ENCODE peak calls at places on chromosome X, in seven cellular contexts. One of them, this sample, is unnamed.

GRCh38 chrX:43655961-43656494 is at the start of gene MAOA:
- DNase-seq in IMR-90: no peak
- DNase-seq in H9: peak; percentile 53
- DNase-seq in H1: peak; percentile 61
- DNase-seq in mesenchymal stem cell: peak; percentile 53
- DNase-seq in neuronal stem cell: peak; percentile 20
- DNase-seq in trophoblast cell: peak; percentile 50
- DNase-seq in this sample: peak; percentile 20

GRCh38 chrX:145817666-145818521 is at the start of gene SLITRK2:
- DNase-seq in IMR-90: no peak
- DNase-seq in H9: peak; percentile 48
- DNase-seq in H1: peak; percentile 61
- DNase-seq in mesenchymal stem cell: no peak
- DNase-seq in neuronal stem cell: no peak
- DNase-seq in trophoblast cell: no peak
- DNase-seq in this sample: peak; percentile 73

GRCh38 chrX:39336709-39337294 is 535.5 kb downstream of the MID1IP1 start:
- DNase-seq in IMR-90: no peak
- DNase-seq in H9: no peak
- DNase-seq in H1: no peak
- DNase-seq in mesenchymal stem cell: peak; percentile 77
- DNase-seq in neuronal stem cell: no peak
- DNase-seq in trophoblast cell: no peak
- DNase-seq in this sample: no peak

GRCh38 chrX:111101580-111101979 is 5.6 kb downstream of the PAK3 start:
- DNase-seq in IMR-90: no peak
- DNase-seq in H9: no peak
- DNase-seq in H1: no peak
- DNase-seq in mesenchymal stem cell: no peak
- DNase-seq in neuronal stem cell: no peak
- DNase-seq in trophoblast cell: no peak
- DNase-seq in this sample: no peak

GRCh38 chrX:22575161-22575845 is 302.6 kb downstream of the CBLL2 start:
- DNase-seq in IMR-90: peak; percentile 26
- DNase-seq in H9: no peak
- DNase-seq in H1: no peak
- DNase-seq in mesenchymal stem cell: no peak
- DNase-seq in neuronal stem cell: no peak
- DNase-seq in trophoblast cell: no peak
- DNase-seq in this sample: no peak

GRCh38 chrX:140709421-140709846 is at the start of gene LINC00632:
- DNase-seq in IMR-90: no peak
- DNase-seq in H9: no peak
- DNase-seq in H1: no peak
- DNase-seq in mesenchymal stem cell: peak; percentile 30
- DNase-seq in neuronal stem cell: no peak
- DNase-seq in trophoblast cell: no peak
- DNase-seq in this sample: peak; percentile 69

GRCh38 chrX:29852767-29853166 is 362.6 kb upstream of the MAGEB2 start:
- DNase-seq in IMR-90: peak; percentile 28
- DNase-seq in H9: no peak
- DNase-seq in H1: no peak
- DNase-seq in mesenchymal stem cell: peak; percentile 1
- DNase-seq in neuronal stem cell: no peak
- DNase-seq in trophoblast cell: no peak
- DNase-seq in this sample: no peak

GRCh38 chrX:38474543-38474942 is 86.8 kb upstream of the TSPAN7 start:
- DNase-seq in IMR-90: no peak
- DNase-seq in H9: no peak
- DNase-seq in H1: no peak
- DNase-seq in mesenchymal stem cell: no peak
- DNase-seq in neuronal stem cell: no peak
- DNase-seq in trophoblast cell: no peak
- DNase-seq in this sample: peak; percentile 2

GRCh38 chrX:19792412-19792811 is 95.0 kb downstream of the SH3KBP1 start:
- DNase-seq in IMR-90: no peak
- DNase-seq in H9: no peak
- DNase-seq in H1: no peak
- DNase-seq in mesenchymal stem cell: no peak
- DNase-seq in neuronal stem cell: no peak
- DNase-seq in trophoblast cell: no peak
- DNase-seq in this sample: no peak

GRCh38 chrX:446243-446642 is 59.5 kb upstream of the PPP2R3B start:
- DNase-seq in IMR-90: no peak
- DNase-seq in H9: peak; percentile 78
- DNase-seq in H1: peak; percentile 80
- DNase-seq in mesenchymal stem cell: no peak
- DNase-seq in neuronal stem cell: peak; percentile 54
- DNase-seq in trophoblast cell: no peak
- DNase-seq in this sample: peak; percentile 58

GRCh38 chrX:153719238-153719637 is 4.9 kb downstream of the BCAP31 start:
- DNase-seq in IMR-90: no peak
- DNase-seq in H9: no peak
- DNase-seq in H1: no peak
- DNase-seq in mesenchymal stem cell: no peak
- DNase-seq in neuronal stem cell: no peak
- DNase-seq in trophoblast cell: no peak
- DNase-seq in this sample: no peak

GRCh38 chrX:64206556-64207162 is 1.2 kb upstream of the AMER1 start:
- DNase-seq in IMR-90: peak; percentile 55
- DNase-seq in H9: no peak
- DNase-seq in H1: no peak
- DNase-seq in mesenchymal stem cell: peak; percentile 57
- DNase-seq in neuronal stem cell: no peak
- DNase-seq in trophoblast cell: no peak
- DNase-seq in this sample: no peak

GRCh38 chrX:13938053-13938765 is 91.5 kb downstream of the GEMIN8 start:
- DNase-seq in IMR-90: peak; percentile 2
- DNase-seq in H9: peak; percentile 69
- DNase-seq in H1: peak; percentile 67
- DNase-seq in mesenchymal stem cell: peak; percentile 9
- DNase-seq in neuronal stem cell: peak; percentile 46
- DNase-seq in trophoblast cell: no peak
- DNase-seq in this sample: peak; percentile 55

GRCh38 chrX:20414781-20415445 is 148.2 kb upstream of the RPS6KA3 start:
- DNase-seq in IMR-90: peak; percentile 47
- DNase-seq in H9: no peak
- DNase-seq in H1: no peak
- DNase-seq in mesenchymal stem cell: peak; percentile 50
- DNase-seq in neuronal stem cell: no peak
- DNase-seq in trophoblast cell: peak; percentile 46
- DNase-seq in this sample: peak; percentile 36

GRCh38 chrX:17703201-17703600 is 34.1 kb upstream of the SCML1 start:
- DNase-seq in IMR-90: no peak
- DNase-seq in H9: no peak
- DNase-seq in H1: no peak
- DNase-seq in mesenchymal stem cell: no peak
- DNase-seq in neuronal stem cell: no peak
- DNase-seq in trophoblast cell: no peak
- DNase-seq in this sample: no peak
- H3K4ac ChIP-seq in IMR-90: no peak overlapping the region
- H3K4ac ChIP-seq in H9: no peak overlapping the region
- H3K4ac ChIP-seq in H1: no peak overlapping the region
- H3K4ac ChIP-seq in mesenchymal stem cell: no peak overlapping the region
- H3K4ac ChIP-seq in neuronal stem cell: no peak overlapping the region
- H3K4ac ChIP-seq in trophoblast cell: no peak overlapping the region
- H3K4ac ChIP-seq in this sample: no peak overlapping the region

GRCh38 chrX:117969782-117970181 is 146.8 kb downstream of the KLHL13 start:
- DNase-seq in IMR-90: no peak
- DNase-seq in H9: no peak
- DNase-seq in H1: no peak
- DNase-seq in mesenchymal stem cell: no peak
- DNase-seq in neuronal stem cell: no peak
- DNase-seq in trophoblast cell: no peak
- DNase-seq in this sample: no peak

GRCh38 chrX:117973175-117974075 is 143.2 kb downstream of the KLHL13 start:
- DNase-seq in IMR-90: no peak
- DNase-seq in H9: no peak
- DNase-seq in H1: no peak
- DNase-seq in mesenchymal stem cell: no peak
- DNase-seq in neuronal stem cell: no peak
- DNase-seq in trophoblast cell: peak; percentile 19
- DNase-seq in this sample: peak; percentile 0

GRCh38 chrX:117972681-117973080 is 143.9 kb downstream of the KLHL13 start:
- DNase-seq in IMR-90: peak; percentile 40
- DNase-seq in H9: peak; percentile 33
- DNase-seq in H1: no peak
- DNase-seq in mesenchymal stem cell: no peak
- DNase-seq in neuronal stem cell: no peak
- DNase-seq in trophoblast cell: peak; percentile 56
- DNase-seq in this sample: peak; percentile 22

DNA sequence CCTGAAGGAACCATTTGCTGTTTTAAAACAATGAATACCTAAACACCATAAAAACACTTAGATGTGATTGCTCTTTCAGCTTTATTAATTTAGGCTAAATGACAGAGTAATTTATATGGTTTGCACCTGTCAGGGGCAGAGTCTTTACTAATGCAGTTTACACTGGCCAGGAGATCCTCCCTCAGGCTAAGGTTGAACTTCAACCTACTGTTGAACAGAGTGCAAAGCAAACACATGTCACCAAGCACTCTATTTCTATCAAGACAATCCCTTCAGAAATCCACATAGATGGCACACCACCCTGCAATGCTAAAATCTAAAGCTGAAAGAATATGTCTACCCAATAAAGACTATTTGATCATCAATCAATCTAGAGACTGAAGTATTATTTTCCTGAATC is 147.3 kb downstream of the KLHL13 start:
- DNase-seq in IMR-90: no peak
- DNase-seq in H9: no peak
- DNase-seq in H1: no peak
- DNase-seq in mesenchymal stem cell: no peak
- DNase-seq in neuronal stem cell: no peak
- DNase-seq in trophoblast cell: no peak
- DNase-seq in this sample: no peak
- H3K4ac ChIP-seq in IMR-90: no peak overlapping the region
- H3K4ac ChIP-seq in H9: no peak overlapping the region
- H3K4ac ChIP-seq in H1: no peak overlapping the region
- H3K4ac ChIP-seq in mesenchymal stem cell: no peak overlapping the region
- H3K4ac ChIP-seq in neuronal stem cell: no peak overlapping the region
- H3K4ac ChIP-seq in trophoblast cell: no peak overlapping the region
- H3K4ac ChIP-seq in this sample: no peak overlapping the region

GRCh38 chrX:16167181-16167580 is at the start of gene MAGEB17:
- DNase-seq in IMR-90: no peak
- DNase-seq in H9: no peak
- DNase-seq in H1: no peak
- DNase-seq in mesenchymal stem cell: no peak
- DNase-seq in neuronal stem cell: no peak
- DNase-seq in trophoblast cell: no peak
- DNase-seq in this sample: no peak
- H3K4ac ChIP-seq in IMR-90: no peak within 1 kb of the TSS
- H3K4ac ChIP-seq in H9: no peak within 1 kb of the TSS
- H3K4ac ChIP-seq in H1: no peak within 1 kb of the TSS
- H3K4ac ChIP-seq in mesenchymal stem cell: no peak within 1 kb of the TSS
- H3K4ac ChIP-seq in neuronal stem cell: no peak within 1 kb of the TSS
- H3K4ac ChIP-seq in trophoblast cell: no peak within 1 kb of the TSS
- H3K4ac ChIP-seq in this sample: no peak within 1 kb of the TSS

DNA sequence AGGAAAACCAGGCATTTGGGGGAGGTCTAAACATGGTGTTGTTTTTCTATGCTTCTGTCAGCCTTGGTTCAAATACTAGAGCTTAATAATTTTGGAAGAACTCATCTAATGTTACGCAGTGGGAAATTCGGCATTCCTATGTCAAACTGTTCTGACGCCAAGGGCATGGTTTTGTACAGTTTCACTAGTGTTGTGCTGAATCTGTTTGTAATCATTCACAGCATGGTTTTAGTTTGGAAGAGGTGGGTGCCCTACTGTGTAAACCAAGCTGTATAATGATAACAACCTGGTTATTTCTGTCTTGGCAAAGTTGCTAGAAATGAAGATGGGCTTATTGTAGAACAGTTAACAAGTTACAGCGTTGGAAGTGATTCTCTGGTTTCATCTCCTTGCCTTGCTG is 5.2 kb downstream of the DDX3X start:
- DNase-seq in IMR-90: no peak
- DNase-seq in H9: no peak
- DNase-seq in H1: no peak
- DNase-seq in mesenchymal stem cell: no peak
- DNase-seq in neuronal stem cell: no peak
- DNase-seq in trophoblast cell: peak; percentile 14
- DNase-seq in this sample: no peak
- H3K4ac ChIP-seq in IMR-90: no peak overlapping the region
- H3K4ac ChIP-seq in H9: no peak overlapping the region
- H3K4ac ChIP-seq in H1: no peak overlapping the region
- H3K4ac ChIP-seq in mesenchymal stem cell: no peak overlapping the region
- H3K4ac ChIP-seq in neuronal stem cell: no peak overlapping the region
- H3K4ac ChIP-seq in trophoblast cell: peak overlapping the region; percentile 62
- H3K4ac ChIP-seq in this sample: no peak overlapping the region

DNA sequence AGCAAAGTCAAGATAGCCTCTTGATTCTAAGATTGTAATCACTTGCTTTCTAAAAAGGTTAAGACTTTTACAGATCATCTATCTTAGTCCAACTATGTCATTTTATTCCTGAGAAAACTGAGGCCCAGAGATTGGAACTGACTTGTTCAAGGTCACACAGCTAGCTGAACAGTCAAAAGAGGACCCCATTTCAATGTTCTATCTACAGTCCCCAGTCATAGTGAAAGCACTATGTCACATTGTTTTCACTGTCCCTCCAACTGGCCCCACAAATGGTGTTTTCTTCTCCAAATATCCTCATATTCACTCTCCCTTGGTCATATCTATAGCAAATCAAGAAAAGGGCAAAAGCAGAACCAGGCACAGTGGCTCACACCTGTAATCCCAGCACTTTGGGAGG is 145.2 kb downstream of the OPHN1 start:
- DNase-seq in IMR-90: no peak
- DNase-seq in H9: no peak
- DNase-seq in H1: no peak
- DNase-seq in mesenchymal stem cell: no peak
- DNase-seq in neuronal stem cell: no peak
- DNase-seq in trophoblast cell: no peak
- DNase-seq in this sample: no peak
- H3K4ac ChIP-seq in IMR-90: no peak overlapping the region
- H3K4ac ChIP-seq in H9: no peak overlapping the region
- H3K4ac ChIP-seq in H1: no peak overlapping the region
- H3K4ac ChIP-seq in mesenchymal stem cell: no peak overlapping the region
- H3K4ac ChIP-seq in neuronal stem cell: no peak overlapping the region
- H3K4ac ChIP-seq in trophoblast cell: no peak overlapping the region
- H3K4ac ChIP-seq in this sample: no peak overlapping the region

This sample was measured in mesendoderm.